ENCODE peak calls at places on chromosomes 1 and 21, in seven cellular contexts. Y is occipital lobe; D is stimulated activated CD4-positive, alpha-beta T cell treated with anti-CD3 and anti-CD28 coated beads, Interleukin-2, amount 100 ng/mL, for 24 hours; L is PC-3; T is Daoy; P is stimulated activated CD8-positive, alpha-beta memory T cell treated with anti-CD3 and anti-CD28 coated beads, Interleukin-4, amount 100 ng/mL, for 24 hours; U is aorta. G is an unnamed sample.

GRCh38 chr1:6870086-6870485 is 84.8 kb downstream of the CAMTA1 start:
- DNase-seq in Y (no peak), D (no peak), L (no peak), T (no peak), P (no peak), U (no peak), G (no peak)

GRCh38 chr1:12167493-12168429 is 970 bp downstream of the TNFRSF1B start:
- DNase-seq in Y (no peak), D (peak; percentile 40), L (no peak), T (no peak), P (no peak), U (no peak), G (no peak)

GRCh38 chr21:28113718-28114117 is 879.0 kb downstream of the LTN1 start:
- DNase-seq in Y (no peak), D (no peak), L (peak; percentile 26), T (no peak), P (no peak), U (no peak), G (no peak)

GRCh38 chr1:156726549-156727226 is 1.6 kb upstream of the METTL25B start:
- DNase-seq in Y (no peak), D (peak; percentile 55), L (peak; percentile 79), T (peak; percentile 74), P (no peak), U (no peak), G (peak; percentile 63)

GRCh38 chr1:94792473-94792875 is 27.7 kb upstream of the SLC44A3 start:
- DNase-seq in Y (no peak), D (no peak), L (peak; percentile 72), T (peak; percentile 87), P (no peak), U (no peak), G (peak; percentile 61)

GRCh38 chr1:201221201-201221846 is 30.7 kb downstream of the IGFN1 start:
- DNase-seq in Y (no peak), D (no peak), L (no peak), T (no peak), P (no peak), U (no peak), G (no peak)

GRCh38 chr1:81702903-81703302 is 97.8 kb upstream of the ADGRL2 start:
- DNase-seq in Y (no peak), D (no peak), L (peak; percentile 94), T (peak; percentile 87), P (no peak), U (no peak), G (no peak)

GRCh38 chr1:227934476-227935313 is 13.0 kb downstream of the WNT9A start:
- DNase-seq in Y (no peak), D (peak; percentile 46), L (peak; percentile 100), T (no peak), P (peak; percentile 24), U (peak; percentile 45), G (peak; percentile 39)

GRCh38 chr21:35266546-35266945 is 217.4 kb upstream of the RUNX1 start:
- DNase-seq in Y (no peak), D (no peak), L (no peak), T (peak; percentile 30), P (no peak), U (no peak), G (no peak)

GRCh38 chr1:210001751-210002150 is 63.7 kb downstream of the SYT14 start:
- DNase-seq in Y (no peak), D (no peak), L (no peak), T (peak; percentile 47), P (no peak), U (no peak), G (no peak)

GRCh38 chr21:27213328-27213727 is 246.4 kb upstream of the ADAMTS5 start:
- DNase-seq in Y (no peak), D (no peak), L (peak; percentile 9), T (no peak), P (no peak), U (no peak), G (peak; percentile 13)

GRCh38 chr1:53133261-53134041 is 9.0 kb downstream of the SLC1A7 start:
- DNase-seq in Y (no peak), D (no peak), L (no peak), T (no peak), P (no peak), U (no peak), G (no peak)

G was measured in H4.